ENCODE peak calls at places on chromosomes 4 and X, in ten cellular contexts. X is tibial artery; U is body of pancreas; W is iPS DF 6.9; E is pancreas; Y is thoracic aorta; G is SJSA1; A is CD8-positive, alpha-beta T cell; I is left lung; N is Panc1. B is an unnamed sample.

GRCh38 chrX:38009641-38010040 is 3.3 kb downstream of the SYTL5 start:
- DNase-seq in N (no peak), X (no peak), W (no peak), I (no peak), U (no peak), A (no peak), E (no peak), Y (no peak), G (no peak), B (no peak)

GRCh38 chr4:5700459-5700858 is 7.9 kb downstream of the EVC2 start:
- DNase-seq in A (no peak), U (no peak), N (no peak), W (no peak), E (no peak), X (peak; percentile 63), G (no peak), I (no peak), Y (no peak), B (no peak)

GRCh38 chrX:10115082-10115481 is 41.7 kb upstream of the CLCN4 start:
- DNase-seq in X (no peak), I (no peak), Y (no peak), N (no peak), W (no peak), U (no peak), G (no peak), A (no peak), E (no peak), B (no peak)

GRCh38 chr4:115803825-115804224 is 690.4 kb upstream of the NDST4 start:
- DNase-seq in I (no peak), E (no peak), U (no peak), A (no peak), G (no peak), Y (no peak), W (no peak), N (no peak), X (no peak), B (no peak)

GRCh38 chrX:120769576-120770341 is 105.9 kb downstream of the CT47B1 start:
- DNase-seq in I (no peak), Y (no peak), E (no peak), G (no peak), U (no peak), X (no peak), W (no peak), N (peak; percentile 12), A (no peak), B (peak; percentile 16)

GRCh38 chr4:160175064-160175643 is 1072.3 kb downstream of the RAPGEF2 start:
- DNase-seq in N (no peak), E (no peak), G (no peak), U (no peak), Y (no peak), W (no peak), I (no peak), A (no peak), X (no peak), B (peak; percentile 18)

GRCh38 chr4:83855044-83855443 is 319.1 kb downstream of the GPAT3 start:
- DNase-seq in X (no peak), U (no peak), W (no peak), I (no peak), Y (no peak), A (no peak), N (peak; percentile 60), G (peak; percentile 95), E (no peak), B (no peak)

GRCh38 chr4:55866290-55866907 is 13.0 kb downstream of the EXOC1 start:
- DNase-seq in I (no peak), U (no peak), A (no peak), G (peak; percentile 72), Y (no peak), X (no peak), N (no peak), E (no peak), W (no peak), B (peak; percentile 20)

DNA sequence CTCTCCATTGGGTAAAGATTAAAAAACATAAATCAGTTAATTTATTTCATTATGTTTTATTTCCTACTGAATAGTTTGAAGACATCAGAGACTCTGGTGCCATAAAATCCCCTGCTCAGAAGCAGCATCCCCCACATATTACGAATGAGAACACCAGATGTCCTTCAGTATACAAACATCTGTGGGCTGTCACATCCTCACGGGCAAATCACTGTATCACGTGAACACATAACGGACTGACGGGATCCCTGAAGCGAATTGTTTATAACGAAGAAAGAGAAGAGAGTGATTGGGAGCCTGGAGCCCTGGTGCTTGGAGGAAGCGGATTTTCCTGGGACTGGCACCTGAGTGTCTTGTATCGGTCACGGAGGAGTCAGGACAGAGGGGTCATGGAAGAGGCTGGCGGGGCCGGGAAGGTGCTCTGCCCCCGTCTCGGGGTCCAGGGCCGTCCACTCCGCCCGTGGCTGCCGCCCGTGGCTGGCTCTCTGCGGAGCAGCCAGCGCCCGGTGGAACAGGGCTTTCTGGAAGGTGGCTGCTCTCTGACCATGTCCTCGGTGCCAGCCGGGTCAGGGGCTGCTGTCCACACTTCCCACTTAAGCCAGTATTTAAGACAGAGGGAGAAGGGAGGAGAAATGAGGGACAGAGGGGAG is 452.7 kb upstream of the FAT1 start:
- DNase-seq in N (no peak), E (no peak), I (no peak), Y (no peak), A (no peak), W (no peak), U (no peak), X (no peak), G (no peak), B (no peak)
- H3K4me3 ChIP-seq in N (no peak overlapping the region), E (no peak overlapping the region), I (no peak overlapping the region), Y (no peak overlapping the region), A (no peak overlapping the region), W (no peak overlapping the region), U (no peak overlapping the region), X (no peak overlapping the region), G (no peak overlapping the region), B (no peak overlapping the region)

GRCh38 chrX:66030505-66031317 is 9.2 kb downstream of the VSIG4 start:
- DNase-seq in X (no peak), A (no peak), W (peak; percentile 22), G (no peak), N (peak; percentile 15), I (no peak), E (no peak), Y (no peak), U (no peak), B (peak; percentile 24)

GRCh38 chrX:66024570-66024969 is 15.3 kb downstream of the VSIG4 start:
- DNase-seq in I (no peak), E (no peak), X (no peak), G (no peak), A (no peak), U (no peak), Y (no peak), W (no peak), N (no peak), B (no peak)

GRCh38 chrX:66022742-66023725 is 16.8 kb downstream of the VSIG4 start:
- DNase-seq in N (no peak), Y (no peak), E (no peak), G (no peak), I (no peak), W (no peak), X (no peak), U (no peak), A (no peak), B (no peak)

GRCh38 chrX:66023726-66024467 is 16.0 kb downstream of the VSIG4 start:
- DNase-seq in N (no peak), E (no peak), U (no peak), I (no peak), G (no peak), A (no peak), Y (no peak), W (no peak), X (no peak), B (no peak)

DNA sequence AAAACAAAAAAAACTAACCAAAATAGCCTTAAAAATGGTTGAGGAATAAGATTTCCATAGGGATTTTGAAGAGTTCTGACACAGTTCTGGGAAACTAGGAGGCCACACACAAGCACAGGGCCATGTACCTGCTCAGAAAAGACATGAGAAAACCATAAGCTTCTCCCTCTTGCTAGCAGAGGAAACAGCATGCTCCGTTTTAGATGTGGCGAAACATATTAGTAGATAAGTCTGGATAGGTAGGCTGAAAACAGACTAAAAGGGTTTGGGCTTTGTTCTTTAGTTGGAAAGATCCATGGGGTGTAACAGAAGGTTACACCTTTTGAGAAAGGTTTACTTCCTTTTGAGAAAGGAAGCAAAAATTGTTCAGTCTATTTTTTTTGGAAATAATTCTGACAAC is 10.9 kb downstream of the VSIG4 start:
- DNase-seq in A (no peak), G (no peak), X (no peak), I (no peak), W (no peak), N (no peak), Y (no peak), U (no peak), E (no peak), B (no peak)
- H3K9me3 ChIP-seq in A (no peaks in the 10 kb centered on the region), G (no peaks in the 10 kb centered on the region), X (no peaks in the 10 kb centered on the region), I (no peaks in the 10 kb centered on the region), W (no peaks in the 10 kb centered on the region), N (no peaks in the 10 kb centered on the region), Y (no peaks in the 10 kb centered on the region), U (no peaks in the 10 kb centered on the region), E (no peaks in the 10 kb centered on the region), B (no peaks in the 10 kb centered on the region)

GRCh38 chrX:12974217-12974796 is 603 bp upstream of the TMSB4X start:
- DNase-seq in Y (no peak), W (no peak), A (peak; percentile 59), N (no peak), E (peak; percentile 47), G (no peak), X (peak; percentile 83), I (peak; percentile 68), U (peak; percentile 52), B (no peak)

GRCh38 chrX:12975670-12975965 is 708 bp downstream of the TMSB4X start:
- DNase-seq in A (no peak), U (no peak), G (no peak), E (peak; percentile 48), Y (no peak), N (no peak), X (no peak), W (no peak), I (peak; percentile 40), B (no peak)

GRCh38 chrX:12974797-12975669 is at the start of gene TMSB4X:
- DNase-seq in W (no peak), X (peak; percentile 91), Y (peak; percentile 31), E (peak; percentile 88), G (peak; percentile 80), A (peak; percentile 80), U (peak; percentile 89), I (peak; percentile 88), N (no peak), B (peak; percentile 77)

GRCh38 chrX:12977761-12978204 is 2.9 kb downstream of the TMSB4X start:
- DNase-seq in I (no peak), E (no peak), X (no peak), G (no peak), W (no peak), Y (no peak), N (no peak), A (no peak), U (no peak), B (no peak)

GRCh38 chrX:12975999-12976558 is 1.2 kb downstream of the TMSB4X start:
- DNase-seq in N (no peak), I (peak; percentile 65), Y (no peak), E (peak; percentile 41), A (peak; percentile 40), G (peak; percentile 51), W (no peak), U (peak; percentile 26), X (peak; percentile 63), B (no peak)
- H3K4me1 ChIP-seq in N (peaks cover 12% of the 10 kb centered on the region), I (no peaks in the 10 kb centered on the region), Y (peaks cover 3% of the 10 kb centered on the region), E (no peaks in the 10 kb centered on the region), A (peaks cover 17% of the 10 kb centered on the region), G (peaks cover 28% of the 10 kb centered on the region), W (no peaks in the 10 kb centered on the region), U (peaks cover 29% of the 10 kb centered on the region), X (no peaks in the 10 kb centered on the region), B (no peaks in the 10 kb centered on the region)

DNA sequence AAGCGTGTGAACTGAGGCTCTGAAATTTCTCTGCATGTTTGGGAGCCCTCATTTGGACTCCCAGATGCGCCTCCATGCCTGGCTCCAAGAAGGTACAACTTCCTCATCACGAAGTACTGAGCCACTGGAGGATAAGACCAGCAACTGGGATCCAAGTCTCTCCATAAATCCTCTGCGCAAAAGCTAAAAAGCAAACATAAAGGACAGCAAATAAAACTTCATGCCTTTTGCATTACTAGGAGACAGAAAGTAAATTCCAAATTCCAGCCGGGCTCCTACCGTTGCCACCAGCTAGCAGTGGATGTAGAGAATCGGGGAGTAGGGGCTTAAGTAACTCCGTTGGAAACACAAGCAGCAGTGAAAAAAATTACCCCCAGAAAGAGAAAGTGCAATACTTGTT is 477.1 kb upstream of the TENM3 start:
- DNase-seq in G (no peak), X (no peak), E (no peak), I (no peak), Y (no peak), A (no peak), N (no peak), U (no peak), W (no peak), B (no peak)
- H3K4me3 ChIP-seq in G (no peak overlapping the region), X (no peak overlapping the region), E (no peak overlapping the region), I (no peak overlapping the region), Y (no peak overlapping the region), A (no peak overlapping the region), N (no peak overlapping the region), U (no peak overlapping the region), W (no peak overlapping the region), B (no peak overlapping the region)